ENCODE peak calls at places on chromosomes 7 and 10, in nine cellular contexts. J, D, T, X, L, K, C, P and M are unnamed samples.

GRCh38 chr10:132353456-132354355 is 21.7 kb downstream of the LRRC27 start:
- DNase-seq in X (no peak), K (no peak), L (no peak), C (no peak), J (peak; percentile 47), D (no peak), P (no peak), T (no peak), M (peak; percentile 10)

GRCh38 chr7:137592232-137592896 is 248.8 kb upstream of the PTN start:
- DNase-seq in D (peak; percentile 66), P (no peak), K (no peak), J (peak; percentile 61), L (peak; percentile 23), X (peak; percentile 80), C (peak; percentile 34), T (peak; percentile 81), M (peak; percentile 72)

GRCh38 chr10:63192826-63193225 is 59.7 kb downstream of the NRBF2 start:
- DNase-seq in L (no peak), J (no peak), X (no peak), D (no peak), T (no peak), C (no peak), P (no peak), K (no peak), M (no peak)

GRCh38 chr10:598415-599170 is 90.9 kb downstream of the DIP2C start:
- DNase-seq in T (peak; percentile 94), C (peak; percentile 74), J (peak; percentile 85), P (no peak), D (peak; percentile 97), K (no peak), X (peak; percentile 97), L (no peak), M (peak; percentile 46)

GRCh38 chr7:47488205-47488968 is 93.5 kb downstream of the TNS3 start:
- DNase-seq in X (no peak), K (no peak), C (no peak), L (no peak), D (no peak), P (no peak), J (no peak), T (no peak), M (no peak)

GRCh38 chr10:89389254-89389653 is 3.2 kb upstream of the IFIT1 start:
- DNase-seq in D (peak; percentile 21), J (peak; percentile 27), X (peak; percentile 49), K (no peak), L (peak; percentile 29), C (peak; percentile 27), P (no peak), T (no peak), M (no peak)

GRCh38 chr7:15399446-15399845 is 162.4 kb downstream of the AGMO start:
- DNase-seq in D (peak; percentile 6), T (no peak), L (no peak), C (no peak), P (no peak), J (no peak), X (no peak), K (no peak), M (no peak)

GRCh38 chr7:87345962-87346371 is 503 bp downstream of the CROT start:
- DNase-seq in C (no peak), K (no peak), P (no peak), D (peak; percentile 2), L (peak; percentile 12), T (no peak), X (peak; percentile 33), J (no peak), M (no peak)

GRCh38 chr10:17835688-17836087 is 26.5 kb downstream of the MRC1 start:
- DNase-seq in K (no peak), L (no peak), X (peak; percentile 98), T (peak; percentile 88), P (no peak), D (peak; percentile 71), J (no peak), C (peak; percentile 74), M (peak; percentile 38)

GRCh38 chr10:53699231-53699630 is 926.6 kb upstream of the MBL2 start:
- DNase-seq in P (no peak), X (no peak), C (no peak), T (no peak), D (no peak), J (no peak), L (no peak), K (no peak), M (no peak)

GRCh38 chr7:100556541-100556940 is 17.2 kb downstream of the SAP25 start:
- DNase-seq in L (no peak), C (no peak), P (no peak), T (no peak), X (no peak), J (no peak), K (no peak), D (no peak), M (no peak)

GRCh38 chr10:60114765-60115586 is 208.6 kb upstream of the CCDC6 start:
- DNase-seq in L (peak; percentile 28), T (peak; percentile 55), D (peak; percentile 40), J (peak; percentile 40), C (peak; percentile 54), X (peak; percentile 69), P (no peak), K (no peak), M (peak; percentile 33)

GRCh38 chr10:130751851-130752250 is 559.7 kb downstream of the TCERG1L start:
- DNase-seq in L (no peak), D (no peak), K (no peak), T (no peak), C (no peak), P (no peak), J (no peak), X (peak; percentile 51), M (no peak)

GRCh38 chr10:79610601-79611191 is at the start of gene SFTPA1:
- DNase-seq in T (no peak), K (no peak), X (no peak), L (no peak), P (no peak), D (no peak), C (no peak), J (no peak), M (no peak)

GRCh38 chr7:97269741-97270140 is 152.2 kb downstream of the SDHAF3 start:
- DNase-seq in C (no peak), T (no peak), L (no peak), P (no peak), J (no peak), K (no peak), D (no peak), X (no peak), M (no peak)

GRCh38 chr7:149284850-149285580 is 23.0 kb downstream of the ZNF783 start:
- DNase-seq in J (peak; percentile 100), X (peak; percentile 95), L (peak; percentile 99), T (peak; percentile 88), K (peak; percentile 99), P (peak; percentile 98), D (peak; percentile 98), C (peak; percentile 83), M (peak; percentile 98)

GRCh38 chr7:122887198-122887597 is 938 bp upstream of the CADPS2 start:
- DNase-seq in P (no peak), T (peak; percentile 82), C (peak; percentile 59), D (peak; percentile 70), K (no peak), J (peak; percentile 48), L (peak; percentile 35), X (peak; percentile 80), M (peak; percentile 66)

GRCh38 chr10:70191161-70191770 is 21.0 kb upstream of the SAR1A start:
- DNase-seq in K (no peak), J (no peak), X (peak; percentile 15), T (no peak), C (no peak), P (no peak), D (no peak), L (no peak), M (no peak)

GRCh38 chr10:30490289-30491000 is 56.5 kb downstream of the MAP3K8 start:
- DNase-seq in T (no peak), J (no peak), D (no peak), P (no peak), L (no peak), C (no peak), X (no peak), K (no peak), M (no peak)

GRCh38 chr7:159136846-159137245 is 7.8 kb downstream of the VIPR2 start:
- DNase-seq in C (no peak), X (no peak), K (no peak), L (no peak), J (no peak), D (no peak), T (no peak), P (no peak), M (peak; percentile 21)

GRCh38 chr10:104296687-104297436 is 27.9 kb downstream of the GSTO2 start:
- DNase-seq in T (no peak), D (no peak), K (no peak), X (no peak), P (no peak), C (no peak), L (no peak), J (no peak), M (no peak)

GRCh38 chr10:132971448-132972148 is 29.2 kb upstream of the CFAP46 start:
- DNase-seq in C (no peak), X (no peak), T (no peak), D (no peak), J (peak; percentile 75), K (no peak), L (no peak), P (no peak), M (no peak)

GRCh38 chr10:70974351-70974901 is 86.1 kb upstream of the PCBD1 start:
- DNase-seq in P (no peak), D (peak; percentile 21), X (peak; percentile 53), L (no peak), C (peak; percentile 6), T (peak; percentile 7), J (no peak), K (no peak), M (peak; percentile 55)